ENCODE peak calls at places on chromosome 21, in four cellular contexts. E is GF-D8, Q is left lung, J is heart right ventricle. B is an unnamed sample.

GRCh38 chr21:42363331-42363730 is 3.0 kb downstream of the TFF1 start:
- DNase-seq in E (no peak), Q (no peak), J (no peak), B (no peak)

GRCh38 chr21:33767960-33768359 is 125.7 kb downstream of the ITSN1 start:
- DNase-seq in E (no peak), Q (no peak), J (no peak), B (no peak)

GRCh38 chr21:31222142-31222541 is 121.9 kb downstream of the TIAM1 start:
- DNase-seq in E (no peak), Q (no peak), J (no peak), B (no peak)

GRCh38 chr21:41750532-41751151 is 16.2 kb downstream of the RIPK4 start:
- DNase-seq in E (no peak), Q (no peak), J (no peak), B (no peak)

GRCh38 chr21:39454949-39455668 is 3.3 kb downstream of the SH3BGR start:
- DNase-seq in E (no peak), Q (no peak), J (no peak), B (no peak)

GRCh38 chr21:34263629-34264028 is 100.2 kb upstream of the KCNE2 start:
- DNase-seq in E (no peak), Q (no peak), J (no peak), B (no peak)

GRCh38 chr21:15729674-15730483 is at the start of gene USP25:
- DNase-seq in E (peak), Q (peak), J (peak), B (peak)

GRCh38 chr21:42565886-42566523 is 52.4 kb downstream of the SLC37A1 start:
- DNase-seq in E (no peak), Q (peak), J (no peak), B (peak)

GRCh38 chr21:43599728-43600127 is 59.6 kb downstream of the HSF2BP start:
- DNase-seq in E (no peak), Q (no peak), J (no peak), B (no peak)

GRCh38 chr21:46585191-46585953 is 19.5 kb downstream of the S100B start:
- DNase-seq in E (no peak), Q (no peak), J (no peak), B (no peak)

GRCh38 chr21:45140346-45140940 is 66.1 kb downstream of the ADARB1 start:
- DNase-seq in E (peak), Q (no peak), J (peak), B (peak)

GRCh38 chr21:26840912-26841311 is 4.3 kb downstream of the ADAMTS1 start:
- DNase-seq in E (no peak), Q (peak), J (peak), B (no peak)

GRCh38 chr21:45992311-45993209 is 11.0 kb downstream of the COL6A1 start:
- DNase-seq in E (no peak), Q (peak), J (peak), B (peak)

GRCh38 chr21:42541618-42542017 is 28.0 kb downstream of the SLC37A1 start:
- DNase-seq in E (no peak), Q (no peak), J (no peak), B (no peak)

GRCh38 chr21:18382141-18382540 is 21.4 kb downstream of the TMPRSS15 start:
- DNase-seq in E (no peak), Q (no peak), J (no peak), B (no peak)

B was measured in lower lobe of right lung.